ENCODE peak calls at places on chromosomes 4 and X, in ten cellular contexts. A is hepatocyte; F is naive thymus-derived CD4-positive, alpha-beta T cell; W is CD8-positive, alpha-beta T cell; D is esophagus muscularis mucosa; J is tibial nerve; T is brain microvascular endothelial cell; Q is HCT116; C is CD8-positive, alpha-beta memory T cell; G is BE2C. M is an unnamed sample. For H3K36me3, the result is how much of the 10 kb centered on the place peaks cover.

GRCh38 chr4:101599620-101600019 is 190.9 kb upstream of the BANK1 start:
- DNase-seq in C (no peak), G (no peak), W (no peak), J (no peak), A (no peak), D (no peak), T (peak), F (no peak), Q (no peak), M (no peak)

GRCh38 chrX:115940888-115941332 is 229.6 kb upstream of the AGTR2 start:
- DNase-seq in J (peak), A (no peak), C (no peak), Q (no peak), F (peak), T (peak), W (no peak), G (peak), D (no peak), M (no peak)

GRCh38 chrX:149825424-149825823 is 43.7 kb downstream of the MAGEA9 start:
- DNase-seq in F (peak), A (no peak), J (no peak), W (no peak), C (peak), G (peak), Q (peak), T (peak), D (no peak), M (no peak)

GRCh38 chrX:131763674-131764073 is 219.8 kb downstream of the OR13H1 start:
- DNase-seq in A (no peak), W (peak), Q (no peak), C (no peak), J (no peak), F (peak), D (no peak), T (peak), G (no peak), M (no peak)

GRCh38 chr4:169971456-169972015 is 54.7 kb downstream of the MFAP3L start:
- DNase-seq in W (no peak), C (no peak), A (no peak), G (no peak), J (no peak), Q (no peak), F (no peak), D (no peak), T (no peak), M (no peak)

GRCh38 chrX:153468008-153468580 is 2.3 kb downstream of the HAUS7 start:
- DNase-seq in Q (no peak), C (no peak), A (no peak), F (no peak), G (no peak), D (no peak), J (no peak), W (no peak), T (no peak), M (no peak)

GRCh38 chr4:153555730-153556440 is 89.7 kb downstream of the TMEM131L start:
- DNase-seq in W (no peak), T (peak), Q (no peak), D (peak), F (no peak), A (peak), J (peak), C (no peak), G (peak), M (no peak)

GRCh38 chrX:65706041-65706828 is 38.8 kb downstream of the MSN start:
- DNase-seq in G (no peak), Q (no peak), F (no peak), A (no peak), T (peak), J (no peak), C (peak), D (no peak), W (no peak), M (no peak)

GRCh38 chrX:106404512-106404911 is 207.3 kb upstream of the RADX start:
- DNase-seq in T (peak), A (peak), G (no peak), D (no peak), Q (peak), W (no peak), F (no peak), J (no peak), C (no peak), M (no peak)

GRCh38 chr4:5728451-5728850 is 17.4 kb downstream of the EVC start:
- DNase-seq in C (no peak), G (no peak), A (no peak), Q (no peak), W (no peak), D (no peak), J (no peak), T (no peak), F (no peak), M (no peak)

GRCh38 chr4:99816611-99817309 is at the start of gene DAPP1:
- DNase-seq in D (no peak), C (peak), W (peak), G (no peak), Q (no peak), J (no peak), F (peak), T (no peak), A (peak), M (no peak)

GRCh38 chr4:94939791-94940530 is 182.2 kb downstream of the BMPR1B start:
- DNase-seq in D (no peak), F (no peak), J (no peak), C (no peak), T (no peak), Q (no peak), W (no peak), G (no peak), A (no peak), M (no peak)

GRCh38 chr4:168830777-168831512 is 179.1 kb downstream of the CBR4 start:
- DNase-seq in W (no peak), G (no peak), F (no peak), T (no peak), C (no peak), Q (no peak), A (no peak), J (no peak), D (no peak), M (no peak)

GRCh38 chrX:30489323-30489722 is 88.2 kb downstream of the TASL start:
- DNase-seq in Q (peak), C (no peak), F (no peak), A (no peak), T (no peak), J (no peak), D (no peak), W (no peak), G (no peak), M (no peak)

GRCh38 chr4:186651624-186652023 is 72.0 kb downstream of the FAT1 start:
- DNase-seq in J (peak), T (peak), D (no peak), A (peak), G (peak), W (no peak), Q (no peak), F (no peak), C (no peak), M (no peak)

GRCh38 chr4:53089940-53090729 is 228.0 kb downstream of the RASL11B start:
- DNase-seq in Q (no peak), A (peak), F (no peak), W (no peak), J (no peak), T (no peak), G (no peak), D (no peak), C (no peak), M (no peak)

GRCh38 chr4:76354517-76355473 is 48.3 kb downstream of the STBD1 start:
- DNase-seq in A (no peak), F (peak), T (no peak), W (peak), Q (no peak), D (no peak), C (peak), J (no peak), G (no peak), M (no peak)

GRCh38 chrX:32780109-32780508 is 431.2 kb downstream of the DMD start:
- DNase-seq in W (no peak), Q (no peak), J (no peak), A (no peak), T (no peak), F (no peak), D (no peak), G (no peak), C (no peak), M (no peak)

GRCh38 chr4:6761540-6762243 is 20.8 kb upstream of the KIAA0232 start:
- DNase-seq in D (no peak), J (no peak), Q (no peak), C (peak), W (no peak), A (no peak), T (no peak), G (no peak), F (no peak), M (no peak)

GRCh38 chr4:105350859-105351494 is 122.9 kb downstream of the PPA2 start:
- DNase-seq in A (no peak), C (no peak), T (no peak), W (no peak), Q (no peak), G (no peak), F (no peak), D (no peak), J (no peak), M (no peak)

GRCh38 chr4:107618656-107619055 is 101.4 kb downstream of the PAPSS1 start:
- DNase-seq in A (no peak), D (no peak), J (no peak), G (no peak), T (no peak), C (no peak), F (no peak), W (no peak), Q (no peak), M (no peak)

GRCh38 chr4:148182230-148182928 is 259.8 kb downstream of the NR3C2 start:
- DNase-seq in W (no peak), A (no peak), D (no peak), T (no peak), F (no peak), J (no peak), G (no peak), Q (no peak), C (no peak), M (no peak)

GRCh38 chr4:90970021-90970420 is 842.8 kb downstream of the CCSER1 start:
- DNase-seq in Q (no peak), T (no peak), G (no peak), A (no peak), J (no peak), C (no peak), D (no peak), F (no peak), W (no peak), M (no peak)

GRCh38 chr4:182770259-182770968 is 146.8 kb downstream of the DCTD start:
- DNase-seq in C (no peak), W (no peak), G (no peak), Q (no peak), T (no peak), J (no peak), F (no peak), A (peak), D (no peak), M (no peak)

GRCh38 chr4:176883108-176883550 is 90.4 kb upstream of the VEGFC start:
- DNase-seq in C (no peak), A (no peak), J (no peak), F (no peak), T (peak), D (no peak), W (no peak), G (no peak), Q (no peak), M (peak)

GRCh38 chr4:111268769-111269414 is 646.0 kb upstream of the PITX2 start:
- DNase-seq in F (no peak), D (no peak), A (no peak), T (peak), C (no peak), W (no peak), J (no peak), G (no peak), Q (no peak), M (no peak)

GRCh38 chr4:88297725-88298453 is 13.5 kb upstream of the PPM1K start:
- DNase-seq in J (no peak), D (peak), Q (no peak), W (no peak), F (no peak), A (peak), C (no peak), T (no peak), G (no peak), M (no peak)

GRCh38 chr4:128871948-128872347 is 62.4 kb downstream of the JADE1 start:
- DNase-seq in C (no peak), T (peak), G (no peak), F (no peak), A (no peak), W (no peak), D (no peak), J (no peak), Q (no peak), M (no peak)

DNA sequence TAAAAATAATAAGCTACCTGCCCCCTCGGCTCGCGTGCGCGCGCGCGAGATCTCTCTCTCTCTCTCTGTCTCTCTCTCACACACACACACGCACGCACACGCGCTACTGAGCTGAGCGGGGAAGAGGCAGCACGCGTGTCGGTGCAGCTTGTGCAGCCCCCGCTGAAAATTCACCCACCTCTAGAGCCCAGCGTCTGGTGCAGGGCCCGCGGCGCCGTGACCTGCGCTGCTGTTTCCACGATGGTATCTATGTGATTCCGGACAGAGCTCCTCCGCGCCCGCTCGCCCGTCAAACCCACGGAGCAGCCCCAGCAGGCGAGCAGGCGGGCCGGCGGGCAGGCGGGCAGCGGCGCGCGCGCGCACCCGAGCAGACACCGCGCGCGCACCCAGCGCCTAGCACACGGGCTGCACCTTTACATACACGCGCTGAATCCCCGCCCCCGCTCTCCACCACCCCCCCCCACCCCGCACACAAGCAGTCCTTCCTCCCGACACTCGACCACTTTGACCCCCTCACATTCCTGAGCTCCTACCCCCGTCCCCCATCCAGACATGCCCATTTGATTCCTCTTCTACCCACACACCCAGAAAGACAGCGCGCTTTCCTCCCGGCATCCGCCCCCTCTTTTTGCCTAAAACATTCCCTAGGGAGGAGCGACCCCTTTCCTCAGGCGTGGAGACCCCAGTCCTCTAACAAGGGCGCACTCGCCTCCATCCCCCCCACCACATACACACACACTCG is 1.0 kb downstream of the SLITRK4 start:
- DNase-seq in T (no peak), F (no peak), J (no peak), D (no peak), Q (no peak), G (no peak), W (no peak), C (no peak), A (peak), M (no peak)
- H3K4me3 ChIP-seq in T (peak), F (no peak), J (peak), D (peak), Q (no peak), G (no peak), W (no peak), C (no peak), A (peak), M (no peak)

DNA sequence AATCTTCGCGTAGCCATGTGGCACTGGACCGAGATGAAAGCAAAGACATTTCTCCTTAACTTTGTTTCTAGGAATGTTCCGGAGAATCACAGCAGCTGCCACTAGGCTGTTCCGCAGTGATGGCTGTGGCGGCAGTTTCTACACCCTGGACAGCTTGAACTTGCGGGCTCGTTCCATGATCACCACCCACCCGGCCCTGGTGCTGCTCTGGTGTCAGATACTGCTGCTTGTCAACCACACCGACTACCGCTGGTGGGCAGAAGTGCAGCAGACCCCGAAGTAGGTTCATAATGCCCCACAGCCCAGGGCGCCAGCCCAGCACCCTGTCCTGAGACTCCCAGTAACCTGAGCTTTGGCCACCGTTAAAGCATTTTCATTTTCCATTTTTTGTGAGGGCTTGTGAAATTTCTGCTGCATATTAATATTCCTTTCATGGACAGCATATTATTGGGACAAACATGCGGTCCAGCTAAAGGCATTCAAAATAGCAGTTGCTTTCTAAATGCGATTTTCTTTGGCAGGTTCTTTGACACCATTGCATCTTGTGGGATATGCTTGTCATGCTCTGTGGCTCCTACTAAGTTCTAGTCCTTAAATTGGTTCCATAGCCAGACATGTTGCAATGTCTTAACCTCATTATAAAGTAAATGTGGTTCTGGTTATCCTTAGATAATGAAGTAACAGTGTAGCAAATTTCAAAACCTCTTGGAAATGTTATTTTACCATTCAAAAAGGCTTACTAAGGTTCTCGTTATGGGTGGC is 49.1 kb upstream of the MSANTD1 start:
- DNase-seq in A (no peak), T (no peak), Q (no peak), F (no peak), G (no peak), J (no peak), C (no peak), D (no peak), W (no peak), M (peak)
- H3K36me3 ChIP-seq in A (under half), T (under half), Q (under half), F (under half), G (under half), J (under half), C (under half), D (half or more), W (under half), M (under half)

GRCh38 chrX:111353810-111354209 is 58.2 kb downstream of the DCX start:
- DNase-seq in C (no peak), F (no peak), J (no peak), G (no peak), A (no peak), Q (no peak), T (no peak), D (no peak), W (no peak), M (no peak)
- H3K4me3 ChIP-seq in C (no peak), F (no peak), J (no peak), G (no peak), A (no peak), Q (no peak), T (no peak), D (no peak), W (no peak), M (no peak)

GRCh38 chr4:173571620-173572019 is 41.6 kb upstream of the HAND2 start:
- DNase-seq in J (no peak), A (no peak), C (no peak), G (no peak), T (no peak), D (no peak), Q (no peak), F (no peak), W (no peak), M (no peak)

GRCh38 chr4:173573286-173573685 is 43.3 kb upstream of the HAND2 start:
- DNase-seq in G (no peak), W (no peak), C (no peak), F (no peak), J (no peak), D (no peak), Q (no peak), T (no peak), A (no peak), M (no peak)

GRCh38 chr4:173573725-173574124 is 43.7 kb upstream of the HAND2 start:
- DNase-seq in D (no peak), G (no peak), J (no peak), W (no peak), A (no peak), T (no peak), C (no peak), Q (no peak), F (no peak), M (no peak)

GRCh38 chr4:173575482-173576152 is 45.6 kb upstream of the HAND2 start:
- DNase-seq in J (no peak), T (no peak), C (no peak), D (no peak), Q (no peak), F (no peak), G (no peak), A (no peak), W (no peak), M (no peak)

DNA sequence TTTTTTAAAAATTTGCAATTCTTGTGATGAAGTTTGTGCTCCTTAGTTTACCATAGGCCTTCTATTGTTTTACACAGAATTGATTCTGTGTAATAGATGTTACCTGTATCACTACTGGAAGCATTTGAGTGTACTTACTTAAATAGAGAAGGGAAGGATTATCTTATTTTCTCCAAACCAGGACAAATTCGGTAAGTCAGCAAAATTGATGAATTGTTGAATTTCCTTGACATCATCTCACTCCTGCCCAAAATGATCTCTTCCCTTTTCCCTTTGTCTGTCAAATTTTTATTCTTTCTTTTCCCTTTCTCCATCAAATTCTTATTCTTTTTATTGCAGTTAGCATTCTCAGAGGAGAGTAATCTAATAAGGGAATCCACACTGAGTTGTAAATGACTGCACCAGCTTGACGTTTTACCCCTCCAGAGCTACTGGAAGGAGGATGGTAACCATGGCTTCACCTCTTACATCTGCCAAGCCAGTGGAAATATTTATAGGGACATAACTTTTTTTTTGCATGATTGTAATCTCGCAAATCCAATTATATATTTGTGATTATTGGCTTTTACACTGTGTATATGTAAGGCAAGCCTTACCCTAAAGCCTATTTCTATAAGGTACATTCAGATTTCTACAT is 42.6 kb upstream of the HAND2 start:
- DNase-seq in G (no peak), J (no peak), Q (no peak), D (no peak), C (no peak), F (no peak), T (no peak), A (no peak), W (no peak), M (no peak)
- H3K36me3 ChIP-seq in G (under half), J (under half), Q (under half), D (under half), C (under half), F (under half), T (under half), A (under half), W (under half), M (under half)

GRCh38 chr4:150126201-150126879 is 48.1 kb downstream of the DCLK2 start:
- DNase-seq in D (no peak), A (no peak), W (no peak), Q (no peak), G (no peak), F (no peak), J (no peak), C (no peak), T (peak), M (no peak)
- H3K4me3 ChIP-seq in D (no peak), A (no peak), W (no peak), Q (no peak), G (no peak), F (no peak), J (no peak), C (no peak), T (no peak), M (no peak)

DNA sequence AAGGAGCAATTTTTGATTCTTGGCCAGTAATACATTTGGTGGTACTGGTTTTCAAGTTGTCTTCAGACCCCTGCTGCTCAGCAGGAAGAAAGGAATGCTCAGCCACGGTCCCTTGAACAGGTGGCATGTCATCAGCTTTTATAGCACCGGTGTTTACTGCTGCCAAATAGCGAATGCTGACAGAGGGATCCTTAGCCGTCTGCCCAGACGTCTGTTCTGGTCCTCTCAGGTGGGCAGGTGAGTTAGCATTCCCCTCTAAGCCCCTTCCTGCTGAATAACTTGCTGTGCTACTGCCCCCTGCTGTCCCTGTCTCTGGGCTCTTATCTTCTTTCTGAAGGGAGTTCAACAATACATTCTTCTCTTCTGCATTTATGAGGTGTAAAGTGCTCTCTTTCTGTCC is 28.4 kb downstream of the BOD1L1 start:
- DNase-seq in J (no peak), W (no peak), C (no peak), D (no peak), F (no peak), A (no peak), G (no peak), T (no peak), Q (no peak), M (no peak)
- H3K36me3 ChIP-seq in J (under half), W (under half), C (under half), D (half or more), F (under half), A (under half), G (under half), T (half or more), Q (under half), M (under half)

GRCh38 chr4:40197879-40198689 is 1.3 kb downstream of the RHOH start:
- DNase-seq in C (no peak), G (no peak), Q (no peak), D (no peak), T (no peak), A (no peak), W (peak), J (no peak), F (peak), M (no peak)
- H3K4me3 ChIP-seq in C (peak), G (no peak), Q (no peak), D (peak), T (no peak), A (no peak), W (peak), J (peak), F (peak), M (no peak)

M was measured in BJ.